ENCODE peak calls at places on chromosomes 1 and 21, in seven cellular contexts. Z is BJ, P is H7, C is stomach, R is lower lobe of right lung, L is GM23248, B is uterus. M is an unnamed sample.

GRCh38 chr1:19404748-19405147 is 80.6 kb downstream of the CAPZB start:
- DNase-seq in Z (no peak), P (no peak), C (no peak), R (no peak), L (no peak), B (no peak), M (no peak)

GRCh38 chr1:181349512-181349911 is 133.8 kb upstream of the CACNA1E start:
- DNase-seq in Z (no peak), P (no peak), C (peak; percentile 17), R (no peak), L (no peak), B (no peak), M (no peak)

GRCh38 chr1:31575373-31576140 is 758 bp upstream of the TINAGL1 start:
- DNase-seq in Z (no peak), P (peak; percentile 75), C (peak; percentile 91), R (peak; percentile 75), L (no peak), B (no peak), M (no peak)

GRCh38 chr1:228464487-228464983 is 22.6 kb upstream of the RNF187 start:
- DNase-seq in Z (peak; percentile 38), P (peak; percentile 95), C (peak; percentile 50), R (peak; percentile 65), L (peak; percentile 84), B (peak; percentile 42), M (peak; percentile 67)

GRCh38 chr1:30340934-30341333 is 382.5 kb downstream of the MATN1 start:
- DNase-seq in Z (no peak), P (no peak), C (no peak), R (no peak), L (no peak), B (no peak), M (no peak)

GRCh38 chr1:230270940-230271325 is 155.2 kb downstream of the PGBD5 start:
- DNase-seq in Z (no peak), P (no peak), C (no peak), R (peak; percentile 24), L (no peak), B (no peak), M (no peak)

GRCh38 chr1:172163479-172164215 is 256.8 kb upstream of the C1orf105 start:
- DNase-seq in Z (no peak), P (no peak), C (no peak), R (no peak), L (peak; percentile 29), B (no peak), M (no peak)

GRCh38 chr1:184520343-184520742 is 133.5 kb downstream of the C1orf21 start:
- DNase-seq in Z (no peak), P (peak; percentile 2), C (no peak), R (no peak), L (peak; percentile 66), B (no peak), M (no peak)

GRCh38 chr1:6646499-6647148 is 22.0 kb downstream of the THAP3 start:
- DNase-seq in Z (no peak), P (peak; percentile 83), C (peak; percentile 34), R (no peak), L (peak; percentile 74), B (peak; percentile 39), M (no peak)

GRCh38 chr1:99180915-99181314 is 83.4 kb upstream of the PLPPR4 start:
- DNase-seq in Z (no peak), P (no peak), C (no peak), R (no peak), L (no peak), B (no peak), M (no peak)

GRCh38 chr21:41112740-41113692 is 54.9 kb upstream of the BACE2 start:
- DNase-seq in Z (peak; percentile 97), P (peak; percentile 46), C (no peak), R (no peak), L (peak; percentile 92), B (no peak), M (peak; percentile 60)

GRCh38 chr1:223059526-223059925 is 83.5 kb downstream of the TLR5 start:
- DNase-seq in Z (no peak), P (no peak), C (no peak), R (no peak), L (no peak), B (no peak), M (no peak)

GRCh38 chr1:244945109-244945671 is 80.8 kb upstream of the HNRNPU start:
- DNase-seq in Z (no peak), P (no peak), C (no peak), R (no peak), L (no peak), B (no peak), M (no peak)

GRCh38 chr1:158177705-158178450 is 2.8 kb upstream of the CD1D start:
- DNase-seq in Z (no peak), P (peak; percentile 92), C (peak; percentile 86), R (peak; percentile 94), L (peak; percentile 61), B (peak; percentile 83), M (peak; percentile 92)

GRCh38 chr1:213979751-213980605 is 7.8 kb upstream of the PROX1 start:
- DNase-seq in Z (no peak), P (peak; percentile 82), C (no peak), R (no peak), L (no peak), B (no peak), M (no peak)
- H3K27me3 ChIP-seq in Z (peaks cover 18% of the 10 kb centered on the region), P (peaks cover 84% of the 10 kb centered on the region), C (peaks cover 84% of the 10 kb centered on the region), R (peaks cover 75% of the 10 kb centered on the region), L (peaks cover 57% of the 10 kb centered on the region), B (peaks cover 52% of the 10 kb centered on the region), M (peaks cover 35% of the 10 kb centered on the region)

GRCh38 chr1:162741574-162741973 is 48.9 kb upstream of the HSD17B7 start:
- DNase-seq in Z (no peak), P (no peak), C (no peak), R (no peak), L (no peak), B (no peak), M (no peak)
- H3K4me3 ChIP-seq in Z (no peak overlapping the region), P (no peak overlapping the region), C (no peak overlapping the region), R (no peak overlapping the region), L (no peak overlapping the region), B (no peak overlapping the region), M (no peak overlapping the region)

GRCh38 chr1:25150998-25151397 is 81.3 kb downstream of the SYF2 start:
- DNase-seq in Z (no peak), P (no peak), C (no peak), R (no peak), L (no peak), B (no peak), M (no peak)

GRCh38 chr1:25145775-25146381 is 86.4 kb downstream of the SYF2 start:
- DNase-seq in Z (no peak), P (peak; percentile 20), C (no peak), R (no peak), L (no peak), B (no peak), M (no peak)

GRCh38 chr1:25146382-25146855 is 85.9 kb downstream of the SYF2 start:
- DNase-seq in Z (no peak), P (peak; percentile 12), C (no peak), R (no peak), L (no peak), B (no peak), M (no peak)

DNA sequence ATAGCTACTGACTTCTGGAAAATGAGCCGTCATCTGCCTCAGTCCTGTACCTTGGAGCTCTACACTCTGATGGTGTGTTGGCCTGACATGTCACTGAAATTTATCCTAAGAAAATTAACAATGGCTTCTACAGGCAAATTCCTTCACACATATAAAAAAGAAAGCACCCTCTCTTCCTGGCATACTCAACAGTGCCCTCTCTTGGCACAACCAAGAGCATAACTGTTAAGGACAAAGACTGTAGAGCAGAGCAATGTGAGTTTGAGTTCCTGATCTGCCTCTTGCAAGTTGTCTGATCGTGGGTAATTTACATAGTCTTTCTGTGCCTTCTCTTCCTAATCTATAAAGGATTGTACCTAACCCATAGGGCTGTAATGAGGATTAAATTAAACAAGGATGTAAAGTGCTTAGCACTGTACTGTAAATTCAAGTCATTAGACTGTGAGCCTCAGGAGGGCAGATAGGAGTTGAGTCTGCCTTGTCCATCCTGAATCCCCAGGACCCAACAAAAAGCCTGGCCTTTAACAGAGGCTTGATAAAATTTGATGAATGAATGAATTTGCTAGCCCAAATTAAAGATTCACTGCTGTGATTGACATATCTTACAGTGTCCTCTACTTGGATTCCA is 83.5 kb downstream of the SYF2 start:
- DNase-seq in Z (no peak), P (peak; percentile 69), C (no peak), R (no peak), L (no peak), B (no peak), M (no peak)
- H3K27me3 ChIP-seq in Z (peaks cover 12% of the 10 kb centered on the region), P (no peaks in the 10 kb centered on the region), C (peaks cover 32% of the 10 kb centered on the region), R (peaks cover 21% of the 10 kb centered on the region), L (peaks cover 57% of the 10 kb centered on the region), B (no peaks in the 10 kb centered on the region), M (peaks cover 6% of the 10 kb centered on the region)

GRCh38 chr1:9368356-9368755 is 75.7 kb downstream of the SPSB1 start:
- DNase-seq in Z (no peak), P (no peak), C (no peak), R (no peak), L (no peak), B (no peak), M (no peak)
- H3K4me3 ChIP-seq in Z (no peak overlapping the region), P (no peak overlapping the region), C (no peak overlapping the region), R (no peak overlapping the region), L (no peak overlapping the region), B (no peak overlapping the region), M (no peak overlapping the region)

DNA sequence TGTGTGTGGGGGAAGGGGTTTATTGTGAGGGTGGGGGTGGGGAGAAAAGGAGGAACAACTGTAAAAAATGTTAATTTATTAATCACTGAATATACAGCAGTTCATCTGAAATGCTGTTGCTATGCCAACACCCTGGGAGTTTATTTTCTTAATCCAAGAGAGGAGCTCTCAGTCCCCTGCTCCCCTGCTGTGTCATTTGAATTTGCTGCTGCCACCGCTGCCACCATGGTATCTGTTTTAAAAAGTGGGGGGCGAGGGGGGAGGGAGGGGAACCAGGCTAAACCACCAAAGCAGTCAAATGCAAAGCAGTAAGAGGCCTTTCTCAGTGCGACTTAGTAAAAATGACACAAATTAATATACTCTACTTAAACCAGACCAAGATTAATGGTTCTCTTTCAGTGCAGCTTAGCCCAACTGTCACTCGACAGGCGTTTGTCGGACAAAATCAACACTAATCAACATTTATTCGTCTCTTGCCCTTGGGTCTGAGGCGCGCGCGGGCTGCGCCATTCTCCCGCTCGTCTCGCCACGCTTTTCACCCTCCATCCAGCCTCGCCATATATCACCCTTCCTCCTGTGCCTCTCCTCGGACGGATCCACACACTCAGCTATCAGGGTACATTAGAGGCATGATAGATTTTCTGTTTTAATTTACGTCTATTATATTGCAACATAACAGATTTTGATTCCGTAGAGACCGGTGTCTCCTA is 76.2 kb downstream of the PBX1 start:
- DNase-seq in Z (no peak), P (peak; percentile 55), C (no peak), R (no peak), L (no peak), B (no peak), M (no peak)
- H3K27me3 ChIP-seq in Z (no peaks in the 10 kb centered on the region), P (no peaks in the 10 kb centered on the region), C (no peaks in the 10 kb centered on the region), R (no peaks in the 10 kb centered on the region), L (no peaks in the 10 kb centered on the region), B (no peaks in the 10 kb centered on the region), M (no peaks in the 10 kb centered on the region)

GRCh38 chr1:166007176-166007575 is 159.6 kb downstream of the FAM78B start:
- DNase-seq in Z (no peak), P (no peak), C (no peak), R (no peak), L (no peak), B (no peak), M (no peak)
- H3K4me3 ChIP-seq in Z (no peak overlapping the region), P (no peak overlapping the region), C (no peak overlapping the region), R (no peak overlapping the region), L (no peak overlapping the region), B (no peak overlapping the region), M (no peak overlapping the region)